ENCODE peak calls at places on chromosomes 3 and 15, in seven cellular contexts. Z, Y, M, I, S, P and O are unnamed samples.
A peak's percentile ranks its signal among the peaks of the same experiment; 100 is the strongest.

GRCh38 chr3:177618873-177619771 is 421.8 kb upstream of the TBL1XR1 start:
- DNase-seq in Z (no peak), Y (no peak), M (no peak), I (peak; percentile 85), S (no peak), P (no peak), O (no peak)

GRCh38 chr3:195270350-195271115 is 426 bp downstream of the XXYLT1 start:
- DNase-seq in Z (peak; percentile 52), Y (peak; percentile 27), M (peak; percentile 69), I (peak; percentile 89), S (peak; percentile 67), P (no peak), O (no peak)

GRCh38 chr3:17238029-17238428 is 353.3 kb downstream of the PLCL2 start:
- DNase-seq in Z (no peak), Y (no peak), M (no peak), I (peak; percentile 43), S (peak; percentile 19), P (no peak), O (no peak)

GRCh38 chr15:89631902-89632264 is 23.4 kb downstream of the KIF7 start:
- DNase-seq in Z (no peak), Y (no peak), M (no peak), I (no peak), S (no peak), P (no peak), O (no peak)

GRCh38 chr15:92161039-92161670 is 232.5 kb upstream of the ST8SIA2 start:
- DNase-seq in Z (no peak), Y (no peak), M (no peak), I (no peak), S (no peak), P (no peak), O (no peak)

GRCh38 chr3:192481638-192482037 is 245.7 kb downstream of the FGF12 start:
- DNase-seq in Z (no peak), Y (no peak), M (no peak), I (no peak), S (no peak), P (no peak), O (no peak)

GRCh38 chr3:49869525-49870126 is at the start of gene CAMKV:
- DNase-seq in Z (no peak), Y (no peak), M (peak; percentile 66), I (peak; percentile 18), S (no peak), P (no peak), O (no peak)

GRCh38 chr15:74790080-74790916 is 8.4 kb downstream of the CSK start:
- DNase-seq in Z (peak; percentile 48), Y (no peak), M (no peak), I (peak; percentile 77), S (peak; percentile 80), P (no peak), O (no peak)

GRCh38 chr3:81622395-81622794 is 139.1 kb downstream of the GBE1 start:
- DNase-seq in Z (no peak), Y (no peak), M (no peak), I (no peak), S (no peak), P (peak; percentile 65), O (no peak)

GRCh38 chr15:51750186-51750585 is 1.2 kb upstream of the TMOD2 start:
- DNase-seq in Z (no peak), Y (no peak), M (no peak), I (no peak), S (no peak), P (no peak), O (no peak)

GRCh38 chr15:36589971-36590370 is 10.5 kb downstream of the CDIN1 start:
- DNase-seq in Z (no peak), Y (no peak), M (no peak), I (peak; percentile 14), S (no peak), P (no peak), O (no peak)

GRCh38 chr15:49990835-49991540 is 128.0 kb downstream of the ATP8B4 start:
- DNase-seq in Z (no peak), Y (no peak), M (no peak), I (peak; percentile 4), S (no peak), P (peak; percentile 33), O (no peak)

GRCh38 chr3:194269610-194270145 is 81.5 kb downstream of the CPN2 start:
- DNase-seq in Z (peak; percentile 57), Y (no peak), M (peak; percentile 47), I (no peak), S (no peak), P (no peak), O (no peak)

GRCh38 chr15:100885116-100885515 is 5.5 kb downstream of the ALDH1A3 start:
- DNase-seq in Z (no peak), Y (no peak), M (no peak), I (no peak), S (no peak), P (no peak), O (no peak)

GRCh38 chr15:83320831-83321230 is 36.4 kb upstream of the BNC1 start:
- DNase-seq in Z (no peak), Y (no peak), M (no peak), I (peak; percentile 37), S (no peak), P (no peak), O (no peak)

GRCh38 chr3:38489766-38490165 is 6.4 kb upstream of the EXOG start:
- DNase-seq in Z (peak; percentile 74), Y (no peak), M (no peak), I (no peak), S (no peak), P (no peak), O (no peak)

GRCh38 chr3:47852604-47853397 is 49.9 kb downstream of the DHX30 start:
- DNase-seq in Z (no peak), Y (no peak), M (no peak), I (no peak), S (no peak), P (no peak), O (no peak)

GRCh38 chr3:47855461-47856383 is 52.8 kb downstream of the DHX30 start:
- DNase-seq in Z (no peak), Y (no peak), M (no peak), I (no peak), S (no peak), P (no peak), O (no peak)

GRCh38 chr3:47854267-47854666 is 51.3 kb downstream of the DHX30 start:
- DNase-seq in Z (no peak), Y (no peak), M (no peak), I (no peak), S (no peak), P (no peak), O (no peak)

GRCh38 chr3:47856669-47857068 is 53.7 kb downstream of the DHX30 start:
- DNase-seq in Z (no peak), Y (no peak), M (no peak), I (no peak), S (no peak), P (no peak), O (no peak)

DNA sequence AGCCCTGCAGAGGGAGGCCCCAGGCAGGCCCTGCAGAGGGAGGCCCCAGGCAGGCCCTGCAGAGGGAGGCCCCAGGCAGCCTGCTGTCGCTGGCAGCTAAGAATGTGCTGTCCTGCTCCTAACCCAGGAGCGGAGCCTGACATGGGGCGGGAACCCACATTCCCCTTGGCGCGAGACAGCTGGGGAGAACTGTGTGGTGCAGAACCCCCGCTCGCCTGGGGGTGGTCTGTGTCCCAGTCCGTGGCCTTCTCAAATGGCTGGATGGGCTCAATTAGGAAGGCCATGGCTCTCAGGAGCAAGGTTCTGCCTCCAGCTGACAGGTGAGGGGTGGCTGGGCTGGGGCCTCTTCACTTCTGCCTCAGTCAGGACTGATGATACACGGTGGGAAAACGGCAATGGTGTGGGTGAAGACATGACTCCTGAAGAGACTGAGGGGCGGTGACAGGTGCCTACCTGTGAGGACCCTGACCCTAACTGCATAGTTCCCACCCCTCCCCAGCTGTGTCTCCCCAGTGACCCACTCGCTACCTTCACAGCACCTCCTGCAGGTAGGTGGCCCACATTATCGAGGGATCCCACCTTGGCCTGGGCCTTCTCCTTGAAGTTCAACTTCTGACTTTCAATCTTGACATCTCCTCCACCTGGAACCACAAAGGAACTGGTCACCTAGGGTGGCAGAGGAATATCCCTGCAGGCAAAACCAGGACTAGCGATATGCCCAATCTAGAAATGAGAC is 52.0 kb downstream of the DHX30 start:
- DNase-seq in Z (no peak), Y (no peak), M (no peak), I (no peak), S (no peak), P (no peak), O (no peak)
- TF ChIP-seq CTCF in Z (no peak), Y (no peak), M (no peak), I (no peak), S (no peak), P (no peak), O (no peak)

GRCh38 chr3:25306741-25307140 is 121.3 kb upstream of the RARB start:
- DNase-seq in Z (no peak), Y (no peak), M (no peak), I (no peak), S (no peak), P (no peak), O (no peak)

GRCh38 chr3:25300141-25300540 is 127.9 kb upstream of the RARB start:
- DNase-seq in Z (no peak), Y (no peak), M (no peak), I (no peak), S (no peak), P (no peak), O (no peak)

GRCh38 chr3:25306066-25306465 is 122.0 kb upstream of the RARB start:
- DNase-seq in Z (no peak), Y (no peak), M (no peak), I (no peak), S (no peak), P (no peak), O (no peak)

DNA sequence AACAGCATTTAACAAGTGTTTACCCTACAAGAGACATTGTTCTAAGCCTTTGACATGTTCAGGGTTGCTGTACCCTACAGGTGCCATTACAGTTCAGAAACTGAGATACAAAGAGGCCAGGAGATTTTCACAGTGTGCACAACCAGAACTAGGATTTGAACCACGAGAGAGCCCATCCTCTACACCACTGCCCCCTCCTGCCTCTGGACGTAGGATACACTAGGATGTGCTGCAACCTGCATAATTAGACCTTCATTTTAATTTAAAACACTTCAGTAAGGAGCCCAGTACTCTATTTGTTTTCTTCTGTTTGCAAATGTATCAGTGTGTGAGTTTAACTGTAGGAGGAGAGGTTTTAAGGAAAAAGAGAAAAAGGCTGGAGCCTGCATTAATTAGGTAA is 123.1 kb upstream of the RARB start:
- DNase-seq in Z (no peak), Y (no peak), M (no peak), I (no peak), S (no peak), P (no peak), O (no peak)
- TF ChIP-seq CTCF in Z (no peak), Y (no peak), M (no peak), I (no peak), S (no peak), P (no peak), O (no peak)

GRCh38 chr15:81336568-81336967 is 12.6 kb upstream of the STARD5 start:
- DNase-seq in Z (peak; percentile 39), Y (peak; percentile 21), M (no peak), I (peak; percentile 65), S (peak; percentile 39), P (no peak), O (no peak)
- TF ChIP-seq CTCF in Z (peak; percentile 23), Y (peak; percentile 33), M (no peak), I (peak; percentile 54), S (peak; percentile 22), P (peak; percentile 37), O (no peak)

DNA sequence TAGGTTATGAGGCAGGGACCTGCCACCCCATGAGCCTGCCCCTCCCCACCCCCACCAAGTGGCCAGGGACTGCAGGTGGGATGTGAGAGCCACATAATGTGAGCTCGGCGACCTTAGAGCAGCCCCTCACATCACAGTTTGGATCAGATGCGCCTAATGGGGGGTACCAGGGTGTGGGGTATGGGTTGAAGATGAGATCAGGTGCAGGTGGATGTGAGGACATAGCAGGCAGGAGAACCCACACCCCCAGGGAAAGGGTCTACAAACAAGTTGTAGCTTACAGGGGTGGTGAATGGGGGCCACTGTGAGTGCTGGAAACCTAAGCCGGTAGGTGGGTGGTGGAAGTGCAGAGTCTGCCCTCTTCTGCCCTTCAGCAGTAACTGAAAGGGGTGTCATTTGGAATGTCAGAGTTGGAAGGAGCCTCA is 94.0 kb downstream of the CORO2B start:
- DNase-seq in Z (no peak), Y (no peak), M (no peak), I (peak; percentile 68), S (no peak), P (no peak), O (no peak)
- TF ChIP-seq CTCF in Z (no peak), Y (peak; percentile 28), M (no peak), I (peak; percentile 7), S (no peak), P (peak; percentile 49), O (no peak)